ENCODE peak calls at places on chromosome 3, in eight cellular contexts. R is fibroblast of the conjunctiva; D is activated CD8-positive, alpha-beta memory T cell treated with anti-CD3 and anti-CD28 coated beads for 48 hours; X is GM12878; M is cardiac fibroblast; O is stimulated activated CD8-positive, alpha-beta memory T cell treated with anti-CD3 and anti-CD28 coated beads, Interleukin-4, amount 100 ng/mL, for 4 hours; T is neural progenitor cell; W is posterior vena cava. H is an unnamed sample.

GRCh38 chr3:183313331-183313730 is 60.3 kb downstream of the B3GNT5 start:
- DNase-seq in R (no peak), D (no peak), X (no peak), M (no peak), O (no peak), T (no peak), W (no peak), H (no peak)

GRCh38 chr3:124582621-124583437 is 147.4 kb upstream of the UMPS start:
- DNase-seq in R (no peak), D (no peak), X (no peak), M (no peak), O (no peak), T (no peak), W (no peak), H (no peak)

GRCh38 chr3:15297592-15298350 is 34.6 kb downstream of the SH3BP5 start:
- DNase-seq in R (no peak), D (no peak), X (no peak), M (no peak), O (no peak), T (no peak), W (no peak), H (no peak)

GRCh38 chr3:5568451-5568850 is 380.9 kb downstream of the EDEM1 start:
- DNase-seq in R (no peak), D (no peak), X (no peak), M (no peak), O (no peak), T (peak), W (no peak), H (no peak)

GRCh38 chr3:49656541-49657112 is 17.5 kb upstream of the APEH start:
- DNase-seq in R (no peak), D (no peak), X (no peak), M (peak), O (no peak), T (peak), W (no peak), H (no peak)

GRCh38 chr3:130699765-130700164 is 46.9 kb downstream of the PIK3R4 start:
- DNase-seq in R (peak), D (no peak), X (no peak), M (peak), O (no peak), T (peak), W (no peak), H (no peak)

GRCh38 chr3:177448987-177449975 is 252.0 kb upstream of the TBL1XR1 start:
- DNase-seq in R (no peak), D (no peak), X (peak), M (peak), O (no peak), T (no peak), W (no peak), H (no peak)

GRCh38 chr3:151227438-151228290 is 24.6 kb upstream of the GPR171 start:
- DNase-seq in R (peak), D (peak), X (peak), M (peak), O (peak), T (peak), W (peak), H (peak)

GRCh38 chr3:107124885-107125284 is 252.4 kb upstream of the CCDC54 start:
- DNase-seq in R (peak), D (no peak), X (no peak), M (peak), O (no peak), T (no peak), W (no peak), H (no peak)

GRCh38 chr3:184015381-184016019 is 2.2 kb downstream of the ABCC5 start:
- DNase-seq in R (no peak), D (no peak), X (no peak), M (no peak), O (no peak), T (no peak), W (no peak), H (no peak)

GRCh38 chr3:172153335-172153861 is 114.0 kb downstream of the FNDC3B start:
- DNase-seq in R (peak), D (peak), X (no peak), M (peak), O (no peak), T (no peak), W (peak), H (no peak)

GRCh38 chr3:194565597-194566190 is 67.5 kb downstream of the TMEM44 start:
- DNase-seq in R (no peak), D (no peak), X (no peak), M (peak), O (no peak), T (no peak), W (no peak), H (no peak)

GRCh38 chr3:137360531-137361201 is 402.9 kb downstream of the IL20RB start:
- DNase-seq in R (no peak), D (no peak), X (no peak), M (no peak), O (no peak), T (no peak), W (no peak), H (no peak)

GRCh38 chr3:178340523-178340922 is 195.7 kb upstream of the KCNMB2 start:
- DNase-seq in R (no peak), D (no peak), X (no peak), M (no peak), O (no peak), T (no peak), W (no peak), H (no peak)

GRCh38 chr3:55461896-55462295 is 25.2 kb downstream of the WNT5A start:
- DNase-seq in R (no peak), D (no peak), X (no peak), M (peak), O (no peak), T (no peak), W (no peak), H (no peak)

GRCh38 chr3:73784647-73785420 is 160.1 kb upstream of the PDZRN3 start:
- DNase-seq in R (no peak), D (no peak), X (no peak), M (peak), O (no peak), T (no peak), W (no peak), H (no peak)

GRCh38 chr3:195068045-195068444 is 202.9 kb downstream of the XXYLT1 start:
- DNase-seq in R (no peak), D (no peak), X (no peak), M (peak), O (no peak), T (no peak), W (no peak), H (no peak)

GRCh38 chr3:54628888-54629368 is 298.9 kb downstream of the LRTM1 start:
- DNase-seq in R (no peak), D (no peak), X (no peak), M (no peak), O (no peak), T (no peak), W (no peak), H (no peak)

GRCh38 chr3:133949438-133949837 is 53.8 kb upstream of the RAB6B start:
- DNase-seq in R (no peak), D (no peak), X (no peak), M (peak), O (no peak), T (no peak), W (no peak), H (no peak)

GRCh38 chr3:18443670-18444596 is 18.8 kb upstream of the SATB1 start:
- DNase-seq in R (no peak), D (no peak), X (no peak), M (no peak), O (no peak), T (peak), W (peak), H (peak)

GRCh38 chr3:5465183-5465582 is 277.7 kb downstream of the EDEM1 start:
- DNase-seq in R (no peak), D (no peak), X (no peak), M (no peak), O (no peak), T (no peak), W (no peak), H (no peak)

GRCh38 chr3:114103181-114103580 is 46.6 kb downstream of the QTRT2 start:
- DNase-seq in R (no peak), D (no peak), X (no peak), M (no peak), O (no peak), T (no peak), W (peak), H (no peak)